ENCODE peak calls at places on chromosomes 4 and X, in four cellular contexts. One of them, this sample, is unnamed.
A peak's percentile ranks its signal among the peaks of the same experiment; 100 is the strongest.

GRCh38 chrX:72048515-72049455 is 82.9 kb downstream of the RTL5 start:
- DNase-seq in SK-MEL-5: peak; percentile 16
- DNase-seq in HFFc6: no peak
- DNase-seq in SJSA1: no peak
- DNase-seq in this sample: no peak

GRCh38 chr4:24370421-24370820 is 213.9 kb downstream of the DHX15 start:
- DNase-seq in SJSA1: no peak
- DNase-seq in HFFc6: no peak
- DNase-seq in SK-MEL-5: no peak
- DNase-seq in this sample: no peak

GRCh38 chr4:1765409-1766335 is 27.4 kb upstream of the FGFR3 start:
- DNase-seq in HFFc6: no peak
- DNase-seq in SK-MEL-5: no peak
- DNase-seq in SJSA1: no peak
- DNase-seq in this sample: no peak

GRCh38 chr4:186203391-186203802 is 12.0 kb downstream of the CYP4V2 start:
- DNase-seq in SK-MEL-5: no peak
- DNase-seq in HFFc6: no peak
- DNase-seq in SJSA1: no peak
- DNase-seq in this sample: no peak

GRCh38 chr4:140237616-140238352 is 83.8 kb upstream of the MAML3 start:
- DNase-seq in SK-MEL-5: peak; percentile 20
- DNase-seq in SJSA1: peak; percentile 88
- DNase-seq in HFFc6: peak; percentile 84
- DNase-seq in this sample: peak; percentile 87

GRCh38 chrX:155235891-155236290 is 19.6 kb downstream of the VBP1 start:
- DNase-seq in HFFc6: no peak
- DNase-seq in SJSA1: no peak
- DNase-seq in SK-MEL-5: peak; percentile 5
- DNase-seq in this sample: no peak

GRCh38 chrX:103607385-103608304 is at the start of gene TCEAL3:
- DNase-seq in SK-MEL-5: peak; percentile 6
- DNase-seq in HFFc6: no peak
- DNase-seq in SJSA1: peak; percentile 44
- DNase-seq in this sample: no peak

GRCh38 chrX:11137543-11138139 is 26.5 kb downstream of the HCCS start:
- DNase-seq in SK-MEL-5: peak; percentile 41
- DNase-seq in HFFc6: peak; percentile 1
- DNase-seq in SJSA1: no peak
- DNase-seq in this sample: no peak

GRCh38 chr4:6019316-6020263 is 1.4 kb upstream of the C4orf50 start:
- DNase-seq in SK-MEL-5: peak; percentile 66
- DNase-seq in SJSA1: no peak
- DNase-seq in HFFc6: peak; percentile 4
- DNase-seq in this sample: no peak

GRCh38 chrX:10176121-10177003 is 19.6 kb downstream of the CLCN4 start:
- DNase-seq in SK-MEL-5: no peak
- DNase-seq in SJSA1: no peak
- DNase-seq in HFFc6: no peak
- DNase-seq in this sample: no peak

GRCh38 chr4:112647785-112648184 is 10.8 kb downstream of the LARP7 start:
- DNase-seq in HFFc6: no peak
- DNase-seq in SJSA1: no peak
- DNase-seq in SK-MEL-5: no peak
- DNase-seq in this sample: no peak

GRCh38 chr4:101682946-101683345 is 107.6 kb upstream of the BANK1 start:
- DNase-seq in HFFc6: no peak
- DNase-seq in SK-MEL-5: no peak
- DNase-seq in SJSA1: no peak
- DNase-seq in this sample: no peak

GRCh38 chrX:67563469-67564448 is 19.9 kb downstream of the AR start:
- DNase-seq in SK-MEL-5: no peak
- DNase-seq in SJSA1: no peak
- DNase-seq in HFFc6: no peak
- DNase-seq in this sample: no peak

GRCh38 chr4:171186700-171187099 is 626.5 kb upstream of the GALNTL6 start:
- DNase-seq in SK-MEL-5: peak; percentile 65
- DNase-seq in HFFc6: no peak
- DNase-seq in SJSA1: no peak
- DNase-seq in this sample: no peak

GRCh38 chr4:55545133-55545532 is 1.6 kb downstream of the CLOCK start:
- DNase-seq in SK-MEL-5: peak; percentile 2
- DNase-seq in SJSA1: no peak
- DNase-seq in HFFc6: peak; percentile 17
- DNase-seq in this sample: no peak

GRCh38 chr4:98544818-98545399 is 113.5 kb downstream of the TSPAN5 start:
- DNase-seq in HFFc6: no peak
- DNase-seq in SJSA1: no peak
- DNase-seq in SK-MEL-5: no peak
- DNase-seq in this sample: no peak

GRCh38 chr4:31328921-31329320 is 608.8 kb downstream of the PCDH7 start:
- DNase-seq in SJSA1: no peak
- DNase-seq in SK-MEL-5: no peak
- DNase-seq in HFFc6: no peak
- DNase-seq in this sample: no peak